ENCODE peak calls at places on chromosome 3, in nine cellular contexts. U is endothelial cell, L is EL, P is right atrium auricular region, D is lower lobe of right lung, B is AG09309, E is epithelial cell of prostate, T is germinal center, Q is NCI-H2227 treated with DMSO at 0.1 percent for 48 hours. I is an unnamed sample.

GRCh38 chr3:120357807-120358206 is 8.7 kb upstream of the LRRC58 start:
- DNase-seq in P (no peak), E (no peak), Q (no peak), B (no peak), U (no peak), L (no peak), D (no peak), T (no peak), I (no peak)

GRCh38 chr3:129052675-129053074 is 7.9 kb upstream of the GP9 start:
- DNase-seq in E (no peak), Q (no peak), U (no peak), P (peak), B (no peak), D (peak), L (no peak), T (no peak), I (no peak)

GRCh38 chr3:108131105-108131794 is 40.4 kb upstream of the CD47 start:
- DNase-seq in E (peak), U (no peak), T (no peak), D (no peak), Q (no peak), B (peak), L (peak), P (no peak), I (peak)

GRCh38 chr3:50170689-50171088 is 15.6 kb downstream of the SEMA3F start:
- DNase-seq in L (peak), B (peak), E (no peak), D (no peak), Q (no peak), T (no peak), P (peak), U (no peak), I (peak)

GRCh38 chr3:50050361-50050760 is 38.4 kb upstream of the RBM5 start:
- DNase-seq in B (peak), T (no peak), P (no peak), L (peak), D (no peak), E (no peak), U (no peak), Q (no peak), I (peak)

GRCh38 chr3:195896361-195897080 is 11.8 kb downstream of the TNK2 start:
- DNase-seq in U (no peak), Q (no peak), E (no peak), P (peak), B (peak), L (peak), D (no peak), T (no peak), I (peak)

GRCh38 chr3:50245831-50246516 is 10.0 kb downstream of the GNAI2 start:
- DNase-seq in Q (peak), P (peak), B (peak), T (peak), E (no peak), D (peak), L (peak), U (peak), I (no peak)

GRCh38 chr3:59764131-59764530 is 714.3 kb upstream of the CFAP20DC start:
- DNase-seq in B (no peak), Q (no peak), L (no peak), D (no peak), E (no peak), P (no peak), U (no peak), T (no peak), I (no peak)

GRCh38 chr3:25785826-25786225 is 2.6 kb upstream of the NGLY1 start:
- DNase-seq in U (no peak), L (no peak), T (no peak), P (no peak), B (no peak), Q (no peak), E (no peak), D (no peak), I (no peak)

GRCh38 chr3:112579697-112580096 is 17.9 kb downstream of the SLC35A5 start:
- DNase-seq in T (no peak), B (peak), Q (no peak), P (no peak), E (no peak), D (no peak), L (peak), U (no peak), I (peak)

I was measured in astrocyte.